ENCODE peak calls at places on chromosome 1, in five cellular contexts. T is epithelial cell of proximal tubule; N is fibroblast of pulmonary artery; K is stimulated activated CD8-positive, alpha-beta memory T cell treated with anti-CD3 and anti-CD28 coated beads, Interleukin-15, amount 100 ng/mL, for 24 hours; Q is activated CD4-positive, alpha-beta T cell treated with anti-CD3 and anti-CD28 coated beads for 4 hours. G is an unnamed sample.

GRCh38 chr1:225973158-225973557 is 26.0 kb downstream of the SDE2 start:
- DNase-seq in Q (no peak), N (no peak), T (no peak), K (no peak), G (peak)

GRCh38 chr1:89309828-89310227 is 37.2 kb upstream of the GBP5 start:
- DNase-seq in T (no peak), N (no peak), K (no peak), Q (no peak), G (no peak)

GRCh38 chr1:30378991-30379581 is 344.3 kb downstream of the MATN1 start:
- DNase-seq in Q (no peak), T (no peak), K (no peak), N (peak), G (peak)

GRCh38 chr1:232247669-232248068 is 382.3 kb downstream of the SIPA1L2 start:
- DNase-seq in T (no peak), Q (no peak), K (no peak), N (no peak), G (no peak)

GRCh38 chr1:84365225-84366221 is 32.8 kb upstream of the DNASE2B start:
- DNase-seq in T (peak), N (peak), K (no peak), Q (peak), G (peak)

GRCh38 chr1:207818971-207819451 is 67.2 kb downstream of the CD46 start:
- DNase-seq in Q (no peak), T (no peak), K (no peak), N (peak), G (no peak)

GRCh38 chr1:57411262-57411661 is 12.6 kb downstream of the DAB1 start:
- DNase-seq in Q (no peak), T (peak), K (no peak), N (no peak), G (peak)

GRCh38 chr1:2001773-2002411 is 1.7 kb downstream of the CFAP74 start:
- DNase-seq in Q (no peak), K (no peak), T (no peak), N (no peak), G (peak)

GRCh38 chr1:151277249-151277648 is 4.8 kb upstream of the ZNF687 start:
- DNase-seq in K (no peak), N (no peak), T (no peak), Q (no peak), G (no peak)

GRCh38 chr1:76640092-76640491 is 227.2 kb upstream of the ST6GALNAC5 start:
- DNase-seq in Q (no peak), N (peak), K (no peak), T (peak), G (no peak)

GRCh38 chr1:121443131-121443530 is 258.4 kb downstream of the SRGAP2C start:
- DNase-seq in K (no peak), T (no peak), N (peak), Q (no peak), G (no peak)

GRCh38 chr1:60296794-60297193 is 223.2 kb upstream of the C1orf87 start:
- DNase-seq in K (no peak), N (no peak), T (no peak), Q (no peak), G (no peak)

GRCh38 chr1:160076295-160076694 is 5.0 kb upstream of the KCNJ9 start:
- DNase-seq in Q (no peak), N (no peak), K (no peak), T (no peak), G (no peak)

GRCh38 chr1:44484155-44484688 is 79.2 kb downstream of the RNF220 start:
- DNase-seq in Q (no peak), K (no peak), T (no peak), N (peak), G (no peak)

GRCh38 chr1:39754906-39755504 is 16.1 kb downstream of the OXCT2 start:
- DNase-seq in K (no peak), T (no peak), Q (no peak), N (no peak), G (no peak)

GRCh38 chr1:169797281-169797680 is 2.6 kb upstream of the METTL18 start:
- DNase-seq in T (no peak), Q (no peak), K (no peak), N (no peak), G (no peak)

GRCh38 chr1:95879498-95879897 is 645.5 kb downstream of the RWDD3 start:
- DNase-seq in T (no peak), Q (no peak), K (no peak), N (no peak), G (no peak)

GRCh38 chr1:157551694-157552693 is at the start of gene FCRL5:
- DNase-seq in K (no peak), Q (no peak), N (no peak), T (no peak), G (no peak)

GRCh38 chr1:93641527-93641926 is 40.1 kb downstream of the BCAR3 start:
- DNase-seq in T (no peak), N (peak), Q (no peak), K (no peak), G (no peak)